ENCODE peak calls at places on chromosomes 13 and 19, in ten cellular contexts. N is activated CD4-positive, alpha-beta T cell treated with anti-CD3 and anti-CD28 coated beads, Interleukin-2, amount 50 U/mL, for 1 hour; I is ecto neural progenitor cell; J is central memory CD8-positive, alpha-beta T cell; D is thoracic aorta; V is pons; B is stimulated activated CD4-positive, alpha-beta T cell treated with anti-CD3 and anti-CD28 coated beads, Interleukin-1b, Interleukin-23, amount 100 ng/mL, for 4 hours; U is posterior cingulate gyrus; P is NCI-H226; R is aorta. Q is an unnamed sample.

GRCh38 chr19:38842439-38843174 is 7.2 kb downstream of the HNRNPL start:
- DNase-seq in N (peak; percentile 63), I (no peak), J (peak; percentile 33), D (no peak), V (no peak), B (no peak), U (peak; percentile 60), P (no peak), R (no peak), Q (no peak)

GRCh38 chr13:73809561-73809960 is 324.6 kb downstream of the KLF12 start:
- DNase-seq in N (no peak), I (no peak), J (no peak), D (no peak), V (no peak), B (no peak), U (no peak), P (no peak), R (no peak), Q (no peak)

GRCh38 chr19:42468273-42468796 is 25.6 kb upstream of the CXCL17 start:
- DNase-seq in N (no peak), I (no peak), J (no peak), D (no peak), V (no peak), B (no peak), U (no peak), P (peak; percentile 62), R (no peak), Q (no peak)

GRCh38 chr19:54430306-54431254 is 15.3 kb downstream of the TTYH1 start:
- DNase-seq in N (peak; percentile 49), I (peak; percentile 92), J (no peak), D (no peak), V (no peak), B (peak; percentile 49), U (peak; percentile 88), P (peak; percentile 29), R (peak; percentile 68), Q (no peak)

GRCh38 chr13:25415196-25415595 is 43.4 kb downstream of the ATP8A2 start:
- DNase-seq in N (no peak), I (no peak), J (no peak), D (no peak), V (no peak), B (no peak), U (no peak), P (no peak), R (no peak), Q (no peak)

GRCh38 chr19:8576273-8576993 is 809 bp downstream of the MYO1F start:
- DNase-seq in N (peak; percentile 13), I (no peak), J (no peak), D (no peak), V (no peak), B (no peak), U (no peak), P (no peak), R (no peak), Q (peak; percentile 79)

GRCh38 chr13:107612376-107612775 is 603.0 kb downstream of the LIG4 start:
- DNase-seq in N (no peak), I (no peak), J (no peak), D (no peak), V (no peak), B (no peak), U (no peak), P (no peak), R (no peak), Q (no peak)

GRCh38 chr13:29771247-29771646 is 79.2 kb downstream of the UBL3 start:
- DNase-seq in N (no peak), I (no peak), J (no peak), D (no peak), V (peak; percentile 67), B (no peak), U (no peak), P (no peak), R (no peak), Q (no peak)

GRCh38 chr19:6374179-6374709 is 1.5 kb downstream of the PSPN start:
- DNase-seq in N (no peak), I (no peak), J (no peak), D (no peak), V (no peak), B (no peak), U (no peak), P (no peak), R (peak; percentile 79), Q (no peak)

GRCh38 chr19:41354343-41354974 is 737 bp upstream of the TGFB1 start:
- DNase-seq in N (no peak), I (no peak), J (no peak), D (no peak), V (no peak), B (no peak), U (no peak), P (no peak), R (peak; percentile 83), Q (no peak)

Q was measured in SIG-M5.